ENCODE peak calls at places on chromosomes 13 and 19, in seven cellular contexts. One of them, this sample, is unnamed.

GRCh38 chr19:48735031-48735615 is 5.3 kb downstream of the RASIP1 start:
- DNase-seq in tibial nerve: no peak
- DNase-seq in NCI-H1105: peak; percentile 84
- DNase-seq in stimulated activated CD4-positive, alpha-beta T cell treated with anti-CD3 and anti-CD28 coated beads, Interleukin-15, amount 100 ng/mL, for 1 hour: no peak
- DNase-seq in K562: no peak
- DNase-seq in HT-29: peak; percentile 65
- DNase-seq in HuH-7: no peak
- DNase-seq in this sample: no peak

GRCh38 chr13:92175330-92175729 is 776.9 kb downstream of the GPC5 start:
- DNase-seq in tibial nerve: no peak
- DNase-seq in K562: no peak
- DNase-seq in HT-29: peak; percentile 43
- DNase-seq in NCI-H1105: no peak
- DNase-seq in HuH-7: peak; percentile 13
- DNase-seq in stimulated activated CD4-positive, alpha-beta T cell treated with anti-CD3 and anti-CD28 coated beads, Interleukin-15, amount 100 ng/mL, for 1 hour: no peak
- DNase-seq in this sample: peak; percentile 18

GRCh38 chr19:7191946-7192691 is 102.1 kb downstream of the INSR start:
- DNase-seq in K562: no peak
- DNase-seq in tibial nerve: no peak
- DNase-seq in stimulated activated CD4-positive, alpha-beta T cell treated with anti-CD3 and anti-CD28 coated beads, Interleukin-15, amount 100 ng/mL, for 1 hour: no peak
- DNase-seq in NCI-H1105: no peak
- DNase-seq in HT-29: no peak
- DNase-seq in HuH-7: no peak
- DNase-seq in this sample: no peak

GRCh38 chr19:31066385-31066784 is 282.9 kb downstream of the TSHZ3 start:
- DNase-seq in NCI-H1105: no peak
- DNase-seq in K562: no peak
- DNase-seq in tibial nerve: no peak
- DNase-seq in HuH-7: no peak
- DNase-seq in stimulated activated CD4-positive, alpha-beta T cell treated with anti-CD3 and anti-CD28 coated beads, Interleukin-15, amount 100 ng/mL, for 1 hour: no peak
- DNase-seq in HT-29: no peak
- DNase-seq in this sample: no peak

GRCh38 chr19:15551183-15552004 is 43.1 kb downstream of the CYP4F22 start:
- DNase-seq in NCI-H1105: no peak
- DNase-seq in HuH-7: peak; percentile 31
- DNase-seq in stimulated activated CD4-positive, alpha-beta T cell treated with anti-CD3 and anti-CD28 coated beads, Interleukin-15, amount 100 ng/mL, for 1 hour: peak; percentile 50
- DNase-seq in K562: peak; percentile 86
- DNase-seq in HT-29: peak; percentile 3
- DNase-seq in tibial nerve: no peak
- DNase-seq in this sample: peak; percentile 22

GRCh38 chr19:869245-870177 is 10.0 kb downstream of the CFD start:
- DNase-seq in tibial nerve: peak; percentile 58
- DNase-seq in HuH-7: no peak
- DNase-seq in stimulated activated CD4-positive, alpha-beta T cell treated with anti-CD3 and anti-CD28 coated beads, Interleukin-15, amount 100 ng/mL, for 1 hour: no peak
- DNase-seq in NCI-H1105: no peak
- DNase-seq in K562: no peak
- DNase-seq in HT-29: peak; percentile 41
- DNase-seq in this sample: no peak

GRCh38 chr13:21632196-21632595 is 28.2 kb upstream of the MICU2 start:
- DNase-seq in HuH-7: no peak
- DNase-seq in stimulated activated CD4-positive, alpha-beta T cell treated with anti-CD3 and anti-CD28 coated beads, Interleukin-15, amount 100 ng/mL, for 1 hour: no peak
- DNase-seq in HT-29: no peak
- DNase-seq in K562: no peak
- DNase-seq in tibial nerve: no peak
- DNase-seq in NCI-H1105: no peak
- DNase-seq in this sample: no peak

GRCh38 chr19:35734273-35734672 is 8.0 kb downstream of the IGFLR1 start:
- DNase-seq in NCI-H1105: no peak
- DNase-seq in stimulated activated CD4-positive, alpha-beta T cell treated with anti-CD3 and anti-CD28 coated beads, Interleukin-15, amount 100 ng/mL, for 1 hour: no peak
- DNase-seq in HuH-7: no peak
- DNase-seq in HT-29: no peak
- DNase-seq in tibial nerve: no peak
- DNase-seq in K562: no peak
- DNase-seq in this sample: no peak

GRCh38 chr19:9989504-9989903 is 20.8 kb downstream of the COL5A3 start:
- DNase-seq in K562: no peak
- DNase-seq in tibial nerve: no peak
- DNase-seq in HuH-7: no peak
- DNase-seq in HT-29: no peak
- DNase-seq in stimulated activated CD4-positive, alpha-beta T cell treated with anti-CD3 and anti-CD28 coated beads, Interleukin-15, amount 100 ng/mL, for 1 hour: no peak
- DNase-seq in NCI-H1105: no peak
- DNase-seq in this sample: no peak

GRCh38 chr19:54162241-54162805 is 2.8 kb upstream of the LENG1 start:
- DNase-seq in tibial nerve: peak; percentile 73
- DNase-seq in NCI-H1105: no peak
- DNase-seq in stimulated activated CD4-positive, alpha-beta T cell treated with anti-CD3 and anti-CD28 coated beads, Interleukin-15, amount 100 ng/mL, for 1 hour: peak; percentile 73
- DNase-seq in HuH-7: no peak
- DNase-seq in HT-29: peak; percentile 95
- DNase-seq in K562: peak; percentile 94
- DNase-seq in this sample: peak; percentile 88